ENCODE peak calls at places on chromosomes 3 and 15, in eight cellular contexts. X, E, G, Y, M, K, P and L are unnamed samples.
A peak's percentile ranks its signal among the peaks of the same experiment; 100 is the strongest.

GRCh38 chr3:128327606-128328031 is 139.1 kb downstream of the DNAJB8 start:
- DNase-seq in X (no peak), E (no peak), G (no peak), Y (no peak), M (no peak), K (peak; percentile 15), P (no peak), L (no peak)

GRCh38 chr3:152524198-152525140 is 255.7 kb downstream of the MBNL1 start:
- DNase-seq in X (peak; percentile 21), E (peak; percentile 70), G (peak; percentile 4), Y (peak; percentile 79), M (peak; percentile 45), K (no peak), P (peak; percentile 66), L (peak; percentile 23)

GRCh38 chr15:56058986-56059385 is 65.6 kb upstream of the NEDD4 start:
- DNase-seq in X (no peak), E (no peak), G (no peak), Y (peak; percentile 6), M (no peak), K (no peak), P (no peak), L (no peak)

GRCh38 chr15:52154896-52155865 is 36.0 kb downstream of the GNB5 start:
- DNase-seq in X (no peak), E (no peak), G (no peak), Y (no peak), M (no peak), K (no peak), P (no peak), L (no peak)

GRCh38 chr3:99131876-99132275 is 230.4 kb upstream of the DCBLD2 start:
- DNase-seq in X (no peak), E (no peak), G (no peak), Y (peak; percentile 59), M (no peak), K (no peak), P (no peak), L (no peak)

GRCh38 chr3:32973982-32974381 is 22.5 kb downstream of the CCR4 start:
- DNase-seq in X (peak; percentile 29), E (peak; percentile 44), G (no peak), Y (no peak), M (peak; percentile 31), K (no peak), P (no peak), L (peak; percentile 16)

GRCh38 chr15:50241684-50242450 is 23.7 kb downstream of the HDC start:
- DNase-seq in X (no peak), E (peak; percentile 69), G (no peak), Y (no peak), M (peak; percentile 67), K (no peak), P (no peak), L (peak; percentile 12)

GRCh38 chr3:195512798-195513345 is 30.3 kb downstream of the PPP1R2 start:
- DNase-seq in X (no peak), E (no peak), G (no peak), Y (no peak), M (no peak), K (no peak), P (no peak), L (no peak)

GRCh38 chr3:107367353-107367752 is 9.9 kb upstream of the CCDC54 start:
- DNase-seq in X (peak; percentile 57), E (peak; percentile 83), G (no peak), Y (peak; percentile 62), M (peak; percentile 59), K (no peak), P (no peak), L (peak; percentile 24)

GRCh38 chr15:58698887-58699641 is 50.4 kb downstream of the ADAM10 start:
- DNase-seq in X (no peak), E (no peak), G (no peak), Y (no peak), M (no peak), K (no peak), P (no peak), L (no peak)

GRCh38 chr3:79983063-79983561 is 215.3 kb upstream of the ROBO1 start:
- DNase-seq in X (no peak), E (no peak), G (no peak), Y (peak; percentile 2), M (no peak), K (no peak), P (no peak), L (no peak)

GRCh38 chr3:51221959-51222358 is 163.1 kb upstream of the MANF start:
- DNase-seq in X (no peak), E (no peak), G (no peak), Y (no peak), M (no peak), K (no peak), P (no peak), L (no peak)
- TF ChIP-seq CTCF in X (no peak), E (no peak), G (no peak), Y (no peak), M (no peak), K (no peak), P (no peak), L (no peak)

GRCh38 chr3:43742935-43743334 is 52.2 kb downstream of the ABHD5 start:
- DNase-seq in X (no peak), E (peak; percentile 86), G (no peak), Y (peak; percentile 70), M (no peak), K (peak; percentile 5), P (no peak), L (no peak)
- TF ChIP-seq CTCF in X (peak; percentile 43), E (peak; percentile 13), G (no peak), Y (no peak), M (peak; percentile 55), K (peak; percentile 52), P (no peak), L (peak; percentile 54)

GRCh38 chr15:79105141-79105540 is 14.6 kb upstream of the RASGRF1 start:
- DNase-seq in X (no peak), E (no peak), G (no peak), Y (no peak), M (no peak), K (peak; percentile 8), P (no peak), L (no peak)
- TF ChIP-seq CTCF in X (no peak), E (no peak), G (no peak), Y (no peak), M (no peak), K (no peak), P (no peak), L (no peak)

DNA sequence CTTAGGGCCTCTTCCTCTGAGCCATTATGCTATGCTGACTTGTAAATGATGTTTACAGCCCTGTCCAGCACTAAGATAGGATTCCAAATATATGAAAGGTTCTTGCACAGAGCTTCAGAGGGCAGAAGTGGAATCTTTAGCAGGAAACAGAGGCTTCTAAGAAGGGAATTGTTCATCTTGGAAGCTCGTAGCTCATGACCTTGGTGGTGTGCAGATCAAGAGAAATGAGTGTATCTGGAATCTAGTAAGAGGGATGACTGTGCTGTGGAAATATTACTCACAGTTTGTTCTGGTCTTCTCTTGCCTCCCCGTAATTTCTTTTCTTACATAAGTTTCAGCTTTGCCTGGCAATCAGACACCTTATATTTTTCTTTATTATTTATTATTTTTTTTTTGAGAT is 175.8 kb downstream of the SPATA16 start:
- DNase-seq in X (no peak), E (peak; percentile 39), G (no peak), Y (peak; percentile 8), M (peak; percentile 28), K (no peak), P (no peak), L (peak; percentile 28)
- TF ChIP-seq CTCF in X (no peak), E (no peak), G (no peak), Y (no peak), M (no peak), K (no peak), P (no peak), L (no peak)

GRCh38 chr3:40432793-40433192 is 24.3 kb upstream of the RPL14 start:
- DNase-seq in X (no peak), E (no peak), G (no peak), Y (no peak), M (no peak), K (no peak), P (no peak), L (no peak)
- TF ChIP-seq CTCF in X (no peak), E (no peak), G (no peak), Y (no peak), M (no peak), K (peak; percentile 28), P (no peak), L (no peak)

GRCh38 chr3:175422744-175423143 is 563.6 kb downstream of the NAALADL2 start:
- DNase-seq in X (no peak), E (no peak), G (no peak), Y (no peak), M (no peak), K (no peak), P (no peak), L (no peak)
- TF ChIP-seq CTCF in X (no peak), E (no peak), G (no peak), Y (no peak), M (peak; percentile 19), K (peak; percentile 49), P (no peak), L (no peak)

GRCh38 chr15:27527490-27528067 is 556.6 kb downstream of the GABRG3 start:
- DNase-seq in X (no peak), E (no peak), G (no peak), Y (no peak), M (no peak), K (peak; percentile 57), P (no peak), L (no peak)
- TF ChIP-seq CTCF in X (no peak), E (no peak), G (no peak), Y (no peak), M (peak; percentile 48), K (peak; percentile 72), P (no peak), L (no peak)

GRCh38 chr15:31782951-31783350 is 247.4 kb upstream of the CHRNA7 start:
- DNase-seq in X (no peak), E (no peak), G (no peak), Y (no peak), M (no peak), K (no peak), P (no peak), L (no peak)

GRCh38 chr15:31782016-31782783 is 248.1 kb upstream of the CHRNA7 start:
- DNase-seq in X (no peak), E (no peak), G (no peak), Y (no peak), M (no peak), K (no peak), P (no peak), L (no peak)

GRCh38 chr15:31781261-31781660 is 249.1 kb upstream of the CHRNA7 start:
- DNase-seq in X (no peak), E (no peak), G (no peak), Y (no peak), M (no peak), K (no peak), P (no peak), L (no peak)

GRCh38 chr15:31786360-31786759 is 244.0 kb upstream of the CHRNA7 start:
- DNase-seq in X (no peak), E (no peak), G (no peak), Y (no peak), M (no peak), K (no peak), P (no peak), L (no peak)
- TF ChIP-seq CTCF in X (no peak), E (no peak), G (no peak), Y (no peak), M (no peak), K (no peak), P (no peak), L (no peak)